ENCODE peak calls at places on chromosomes 12 and 14, in seven cellular contexts. One of them, this sample, is unnamed.

GRCh38 chr14:105046891-105047282 is 18.3 kb downstream of the GPR132 start:
- DNase-seq in COR-L47: no peak
- DNase-seq in cardiac fibroblast: no peak
- DNase-seq in non-pigmented ciliary epithelial cell: no peak
- DNase-seq in ovary: no peak
- DNase-seq in effector memory CD4-positive, alpha-beta T cell: no peak
- DNase-seq in NCI-H2081: no peak
- DNase-seq in this sample: no peak

GRCh38 chr12:52050116-52050770 is 999 bp upstream of the NR4A1 start:
- DNase-seq in ovary: peak
- DNase-seq in cardiac fibroblast: peak
- DNase-seq in COR-L47: peak
- DNase-seq in NCI-H2081: peak
- DNase-seq in effector memory CD4-positive, alpha-beta T cell: no peak
- DNase-seq in non-pigmented ciliary epithelial cell: no peak
- DNase-seq in this sample: no peak

GRCh38 chr14:90299408-90299807 is 32.3 kb downstream of the NRDE2 start:
- DNase-seq in effector memory CD4-positive, alpha-beta T cell: no peak
- DNase-seq in non-pigmented ciliary epithelial cell: no peak
- DNase-seq in ovary: no peak
- DNase-seq in COR-L47: no peak
- DNase-seq in NCI-H2081: no peak
- DNase-seq in cardiac fibroblast: no peak
- DNase-seq in this sample: no peak

GRCh38 chr12:45234134-45234865 is 18.4 kb downstream of the ANO6 start:
- DNase-seq in effector memory CD4-positive, alpha-beta T cell: no peak
- DNase-seq in cardiac fibroblast: peak
- DNase-seq in non-pigmented ciliary epithelial cell: peak
- DNase-seq in COR-L47: no peak
- DNase-seq in ovary: peak
- DNase-seq in NCI-H2081: no peak
- DNase-seq in this sample: no peak

GRCh38 chr12:46770501-46771183 is 55.2 kb downstream of the SLC38A4 start:
- DNase-seq in COR-L47: no peak
- DNase-seq in effector memory CD4-positive, alpha-beta T cell: no peak
- DNase-seq in ovary: no peak
- DNase-seq in non-pigmented ciliary epithelial cell: no peak
- DNase-seq in cardiac fibroblast: peak
- DNase-seq in NCI-H2081: no peak
- DNase-seq in this sample: no peak

GRCh38 chr12:39805651-39806050 is 186.0 kb upstream of the ABCD2 start:
- DNase-seq in ovary: no peak
- DNase-seq in COR-L47: peak
- DNase-seq in non-pigmented ciliary epithelial cell: no peak
- DNase-seq in effector memory CD4-positive, alpha-beta T cell: no peak
- DNase-seq in cardiac fibroblast: no peak
- DNase-seq in NCI-H2081: peak
- DNase-seq in this sample: no peak

GRCh38 chr12:82176016-82176415 is 182.2 kb downstream of the CCDC59 start:
- DNase-seq in non-pigmented ciliary epithelial cell: no peak
- DNase-seq in effector memory CD4-positive, alpha-beta T cell: no peak
- DNase-seq in ovary: no peak
- DNase-seq in cardiac fibroblast: no peak
- DNase-seq in NCI-H2081: peak
- DNase-seq in COR-L47: peak
- DNase-seq in this sample: no peak

GRCh38 chr12:53659011-53659551 is 16.8 kb downstream of the ATP5MC2 start:
- DNase-seq in ovary: no peak
- DNase-seq in COR-L47: peak
- DNase-seq in NCI-H2081: peak
- DNase-seq in non-pigmented ciliary epithelial cell: no peak
- DNase-seq in effector memory CD4-positive, alpha-beta T cell: no peak
- DNase-seq in cardiac fibroblast: peak
- DNase-seq in this sample: no peak

GRCh38 chr14:104604461-104605449 is at the start of gene TMEM179:
- DNase-seq in cardiac fibroblast: peak
- DNase-seq in effector memory CD4-positive, alpha-beta T cell: no peak
- DNase-seq in non-pigmented ciliary epithelial cell: no peak
- DNase-seq in ovary: no peak
- DNase-seq in NCI-H2081: peak
- DNase-seq in COR-L47: peak
- DNase-seq in this sample: peak

GRCh38 chr12:46124848-46125619 is 134.7 kb upstream of the SCAF11 start:
- DNase-seq in COR-L47: peak
- DNase-seq in ovary: peak
- DNase-seq in effector memory CD4-positive, alpha-beta T cell: peak
- DNase-seq in NCI-H2081: peak
- DNase-seq in non-pigmented ciliary epithelial cell: peak
- DNase-seq in cardiac fibroblast: peak
- DNase-seq in this sample: no peak

GRCh38 chr12:22518067-22518719 is 26.1 kb downstream of the C2CD5 start:
- DNase-seq in cardiac fibroblast: peak
- DNase-seq in effector memory CD4-positive, alpha-beta T cell: no peak
- DNase-seq in COR-L47: peak
- DNase-seq in ovary: no peak
- DNase-seq in non-pigmented ciliary epithelial cell: no peak
- DNase-seq in NCI-H2081: peak
- DNase-seq in this sample: no peak

GRCh38 chr12:66024966-66025365 is 105.6 kb downstream of the LLPH start:
- DNase-seq in NCI-H2081: no peak
- DNase-seq in non-pigmented ciliary epithelial cell: no peak
- DNase-seq in ovary: no peak
- DNase-seq in cardiac fibroblast: no peak
- DNase-seq in COR-L47: no peak
- DNase-seq in effector memory CD4-positive, alpha-beta T cell: no peak
- DNase-seq in this sample: no peak

GRCh38 chr14:81192594-81192993 is 28.2 kb downstream of the GTF2A1 start:
- DNase-seq in non-pigmented ciliary epithelial cell: no peak
- DNase-seq in COR-L47: no peak
- DNase-seq in effector memory CD4-positive, alpha-beta T cell: no peak
- DNase-seq in ovary: no peak
- DNase-seq in cardiac fibroblast: no peak
- DNase-seq in NCI-H2081: no peak
- DNase-seq in this sample: no peak

This sample was measured in posterior vena cava.